ENCODE peak calls at places on chromosomes 6 and 20, in eight cellular contexts. One of them, this sample, is unnamed.
A peak's percentile ranks its signal among the peaks of the same experiment; 100 is the strongest.

GRCh38 chr20:57619053-57619831 is 984 bp downstream of the ZBP1 start:
- DNase-seq in stimulated activated CD4-positive, alpha-beta T cell treated with anti-CD3 and anti-CD28 coated beads, Interleukin-2, amount 100 ng/mL, for 48 hours: peak; percentile 49
- DNase-seq in Right ventricle myocardium superior: peak; percentile 79
- DNase-seq in M059J: no peak
- DNase-seq in naive thymus-derived CD4-positive, alpha-beta T cell: peak; percentile 83
- DNase-seq in Caki2: no peak
- DNase-seq in mammary epithelial cell: no peak
- DNase-seq in lung microvascular endothelial cell: no peak
- DNase-seq in this sample: peak; percentile 32

GRCh38 chr6:113879186-113880096 is 22.3 kb downstream of the MARCKS start:
- DNase-seq in mammary epithelial cell: peak; percentile 64
- DNase-seq in M059J: peak; percentile 86
- DNase-seq in stimulated activated CD4-positive, alpha-beta T cell treated with anti-CD3 and anti-CD28 coated beads, Interleukin-2, amount 100 ng/mL, for 48 hours: no peak
- DNase-seq in lung microvascular endothelial cell: peak; percentile 92
- DNase-seq in naive thymus-derived CD4-positive, alpha-beta T cell: peak; percentile 8
- DNase-seq in Caki2: peak; percentile 56
- DNase-seq in Right ventricle myocardium superior: no peak
- DNase-seq in this sample: peak; percentile 76

GRCh38 chr20:5731753-5732366 is 18.3 kb upstream of the SHLD1 start:
- DNase-seq in M059J: no peak
- DNase-seq in Caki2: no peak
- DNase-seq in mammary epithelial cell: peak; percentile 28
- DNase-seq in stimulated activated CD4-positive, alpha-beta T cell treated with anti-CD3 and anti-CD28 coated beads, Interleukin-2, amount 100 ng/mL, for 48 hours: no peak
- DNase-seq in Right ventricle myocardium superior: no peak
- DNase-seq in naive thymus-derived CD4-positive, alpha-beta T cell: no peak
- DNase-seq in lung microvascular endothelial cell: no peak
- DNase-seq in this sample: no peak

GRCh38 chr6:28816339-28816908 is 107.4 kb downstream of the TRIM27 start:
- DNase-seq in stimulated activated CD4-positive, alpha-beta T cell treated with anti-CD3 and anti-CD28 coated beads, Interleukin-2, amount 100 ng/mL, for 48 hours: no peak
- DNase-seq in naive thymus-derived CD4-positive, alpha-beta T cell: no peak
- DNase-seq in Right ventricle myocardium superior: no peak
- DNase-seq in Caki2: no peak
- DNase-seq in lung microvascular endothelial cell: no peak
- DNase-seq in M059J: no peak
- DNase-seq in mammary epithelial cell: no peak
- DNase-seq in this sample: no peak

GRCh38 chr20:62031462-62032092 is 34.1 kb downstream of the TAF4 start:
- DNase-seq in Right ventricle myocardium superior: no peak
- DNase-seq in stimulated activated CD4-positive, alpha-beta T cell treated with anti-CD3 and anti-CD28 coated beads, Interleukin-2, amount 100 ng/mL, for 48 hours: no peak
- DNase-seq in naive thymus-derived CD4-positive, alpha-beta T cell: no peak
- DNase-seq in Caki2: no peak
- DNase-seq in mammary epithelial cell: no peak
- DNase-seq in lung microvascular endothelial cell: no peak
- DNase-seq in M059J: no peak
- DNase-seq in this sample: no peak

GRCh38 chr6:137115653-137116052 is 57.8 kb downstream of the IL22RA2 start:
- DNase-seq in stimulated activated CD4-positive, alpha-beta T cell treated with anti-CD3 and anti-CD28 coated beads, Interleukin-2, amount 100 ng/mL, for 48 hours: no peak
- DNase-seq in mammary epithelial cell: no peak
- DNase-seq in Caki2: no peak
- DNase-seq in Right ventricle myocardium superior: no peak
- DNase-seq in M059J: no peak
- DNase-seq in naive thymus-derived CD4-positive, alpha-beta T cell: no peak
- DNase-seq in lung microvascular endothelial cell: peak; percentile 33
- DNase-seq in this sample: no peak

GRCh38 chr6:18263561-18264337 is 581 bp downstream of the DEK start:
- DNase-seq in M059J: peak; percentile 34
- DNase-seq in mammary epithelial cell: peak; percentile 62
- DNase-seq in naive thymus-derived CD4-positive, alpha-beta T cell: peak; percentile 52
- DNase-seq in stimulated activated CD4-positive, alpha-beta T cell treated with anti-CD3 and anti-CD28 coated beads, Interleukin-2, amount 100 ng/mL, for 48 hours: peak; percentile 18
- DNase-seq in Right ventricle myocardium superior: peak; percentile 76
- DNase-seq in Caki2: peak; percentile 80
- DNase-seq in lung microvascular endothelial cell: peak; percentile 83
- DNase-seq in this sample: peak; percentile 67

GRCh38 chr20:56788041-56788670 is 159.1 kb downstream of the TFAP2C start:
- DNase-seq in naive thymus-derived CD4-positive, alpha-beta T cell: no peak
- DNase-seq in lung microvascular endothelial cell: peak; percentile 70
- DNase-seq in M059J: peak; percentile 99
- DNase-seq in stimulated activated CD4-positive, alpha-beta T cell treated with anti-CD3 and anti-CD28 coated beads, Interleukin-2, amount 100 ng/mL, for 48 hours: no peak
- DNase-seq in Right ventricle myocardium superior: no peak
- DNase-seq in mammary epithelial cell: peak; percentile 85
- DNase-seq in Caki2: peak; percentile 96
- DNase-seq in this sample: peak; percentile 83

GRCh38 chr6:122789862-122790739 is 1.0 kb downstream of the SMPDL3A start:
- DNase-seq in Right ventricle myocardium superior: peak; percentile 41
- DNase-seq in mammary epithelial cell: peak; percentile 39
- DNase-seq in M059J: peak; percentile 77
- DNase-seq in naive thymus-derived CD4-positive, alpha-beta T cell: no peak
- DNase-seq in Caki2: peak; percentile 68
- DNase-seq in lung microvascular endothelial cell: peak; percentile 29
- DNase-seq in stimulated activated CD4-positive, alpha-beta T cell treated with anti-CD3 and anti-CD28 coated beads, Interleukin-2, amount 100 ng/mL, for 48 hours: no peak
- DNase-seq in this sample: peak; percentile 59

GRCh38 chr6:21992178-21992967 is 304.5 kb downstream of the PRL start:
- DNase-seq in M059J: peak; percentile 87
- DNase-seq in Caki2: no peak
- DNase-seq in mammary epithelial cell: peak; percentile 42
- DNase-seq in lung microvascular endothelial cell: no peak
- DNase-seq in Right ventricle myocardium superior: no peak
- DNase-seq in naive thymus-derived CD4-positive, alpha-beta T cell: no peak
- DNase-seq in stimulated activated CD4-positive, alpha-beta T cell treated with anti-CD3 and anti-CD28 coated beads, Interleukin-2, amount 100 ng/mL, for 48 hours: no peak
- DNase-seq in this sample: no peak

GRCh38 chr20:42703744-42704143 is 486.0 kb downstream of the PTPRT start:
- DNase-seq in Right ventricle myocardium superior: no peak
- DNase-seq in naive thymus-derived CD4-positive, alpha-beta T cell: no peak
- DNase-seq in stimulated activated CD4-positive, alpha-beta T cell treated with anti-CD3 and anti-CD28 coated beads, Interleukin-2, amount 100 ng/mL, for 48 hours: no peak
- DNase-seq in mammary epithelial cell: no peak
- DNase-seq in lung microvascular endothelial cell: no peak
- DNase-seq in M059J: no peak
- DNase-seq in Caki2: no peak
- DNase-seq in this sample: no peak

GRCh38 chr20:37277253-37277593 is 12.2 kb upstream of the MANBAL start:
- DNase-seq in lung microvascular endothelial cell: no peak
- DNase-seq in stimulated activated CD4-positive, alpha-beta T cell treated with anti-CD3 and anti-CD28 coated beads, Interleukin-2, amount 100 ng/mL, for 48 hours: no peak
- DNase-seq in Right ventricle myocardium superior: no peak
- DNase-seq in naive thymus-derived CD4-positive, alpha-beta T cell: no peak
- DNase-seq in Caki2: no peak
- DNase-seq in mammary epithelial cell: no peak
- DNase-seq in M059J: no peak
- DNase-seq in this sample: no peak

GRCh38 chr20:52071136-52071535 is 120.4 kb downstream of the ZFP64 start:
- DNase-seq in M059J: no peak
- DNase-seq in stimulated activated CD4-positive, alpha-beta T cell treated with anti-CD3 and anti-CD28 coated beads, Interleukin-2, amount 100 ng/mL, for 48 hours: no peak
- DNase-seq in lung microvascular endothelial cell: no peak
- DNase-seq in mammary epithelial cell: no peak
- DNase-seq in Right ventricle myocardium superior: no peak
- DNase-seq in Caki2: no peak
- DNase-seq in naive thymus-derived CD4-positive, alpha-beta T cell: no peak
- DNase-seq in this sample: no peak

GRCh38 chr6:13066050-13066449 is 262.3 kb downstream of the TBC1D7 start:
- DNase-seq in Right ventricle myocardium superior: no peak
- DNase-seq in mammary epithelial cell: no peak
- DNase-seq in stimulated activated CD4-positive, alpha-beta T cell treated with anti-CD3 and anti-CD28 coated beads, Interleukin-2, amount 100 ng/mL, for 48 hours: no peak
- DNase-seq in lung microvascular endothelial cell: no peak
- DNase-seq in M059J: no peak
- DNase-seq in naive thymus-derived CD4-positive, alpha-beta T cell: no peak
- DNase-seq in Caki2: no peak
- DNase-seq in this sample: no peak

GRCh38 chr6:134477991-134478635 is 160.2 kb upstream of the SGK1 start:
- DNase-seq in Right ventricle myocardium superior: no peak
- DNase-seq in stimulated activated CD4-positive, alpha-beta T cell treated with anti-CD3 and anti-CD28 coated beads, Interleukin-2, amount 100 ng/mL, for 48 hours: no peak
- DNase-seq in lung microvascular endothelial cell: no peak
- DNase-seq in Caki2: no peak
- DNase-seq in M059J: peak; percentile 53
- DNase-seq in naive thymus-derived CD4-positive, alpha-beta T cell: no peak
- DNase-seq in mammary epithelial cell: peak; percentile 36
- DNase-seq in this sample: no peak

GRCh38 chr20:38623061-38623460 is 21.5 kb downstream of the ARHGAP40 start:
- DNase-seq in mammary epithelial cell: no peak
- DNase-seq in stimulated activated CD4-positive, alpha-beta T cell treated with anti-CD3 and anti-CD28 coated beads, Interleukin-2, amount 100 ng/mL, for 48 hours: no peak
- DNase-seq in Right ventricle myocardium superior: no peak
- DNase-seq in M059J: peak; percentile 90
- DNase-seq in naive thymus-derived CD4-positive, alpha-beta T cell: no peak
- DNase-seq in lung microvascular endothelial cell: no peak
- DNase-seq in Caki2: no peak
- DNase-seq in this sample: no peak

This sample was measured in adrenal gland.